ENCODE peak calls at places on chromosomes 3 and 15, in four cellular contexts. One of them, this sample, is unnamed.

GRCh38 chr3:23489338-23490158 is 286.4 kb downstream of the UBE2E2 start:
- DNase-seq in A549: no peak
- DNase-seq in H1: no peak
- DNase-seq in K562: no peak
- DNase-seq in this sample: no peak

GRCh38 chr15:62726461-62726860 is 316.1 kb upstream of the TPM1 start:
- DNase-seq in H1: no peak
- DNase-seq in A549: no peak
- DNase-seq in K562: no peak
- DNase-seq in this sample: no peak

GRCh38 chr3:186742618-186743335 is 25.6 kb downstream of the KNG1 start:
- DNase-seq in H1: no peak
- DNase-seq in K562: no peak
- DNase-seq in A549: peak
- DNase-seq in this sample: peak

GRCh38 chr3:121645054-121645453 is 15.6 kb downstream of the HCLS1 start:
- DNase-seq in A549: no peak
- DNase-seq in H1: no peak
- DNase-seq in K562: no peak
- DNase-seq in this sample: no peak

GRCh38 chr3:171116365-171116764 is 89.8 kb upstream of the SLC2A2 start:
- DNase-seq in K562: no peak
- DNase-seq in A549: no peak
- DNase-seq in H1: no peak
- DNase-seq in this sample: no peak

GRCh38 chr3:161560006-161560637 is 63.5 kb downstream of the OTOL1 start:
- DNase-seq in K562: no peak
- DNase-seq in H1: peak
- DNase-seq in A549: peak
- DNase-seq in this sample: peak

GRCh38 chr3:70933105-70933810 is 620.8 kb upstream of the MDFIC2 start:
- DNase-seq in K562: no peak
- DNase-seq in A549: no peak
- DNase-seq in H1: no peak
- DNase-seq in this sample: peak

GRCh38 chr3:58032186-58032585 is 24.0 kb downstream of the FLNB start:
- DNase-seq in K562: no peak
- DNase-seq in H1: no peak
- DNase-seq in A549: no peak
- DNase-seq in this sample: no peak

GRCh38 chr3:139113231-139113749 is 68.6 kb upstream of the PRR23C start:
- DNase-seq in K562: no peak
- DNase-seq in H1: no peak
- DNase-seq in A549: no peak
- DNase-seq in this sample: no peak

GRCh38 chr15:92393287-92393993 is at the start of gene ST8SIA2:
- DNase-seq in H1: no peak
- DNase-seq in A549: no peak
- DNase-seq in K562: no peak
- DNase-seq in this sample: no peak

GRCh38 chr3:8157640-8158039 is 344.0 kb upstream of the LMCD1 start:
- DNase-seq in A549: no peak
- DNase-seq in K562: no peak
- DNase-seq in H1: no peak
- DNase-seq in this sample: no peak

GRCh38 chr3:72346526-72346926 is 501.7 kb downstream of the SHQ1 start:
- DNase-seq in K562: no peak
- DNase-seq in A549: no peak
- DNase-seq in H1: no peak
- DNase-seq in this sample: no peak

GRCh38 chr3:38560284-38560683 is 64.1 kb downstream of the EXOG start:
- DNase-seq in A549: no peak
- DNase-seq in H1: no peak
- DNase-seq in K562: no peak
- DNase-seq in this sample: no peak

GRCh38 chr3:149314807-149315578 is 18.4 kb downstream of the TM4SF18 start:
- DNase-seq in A549: no peak
- DNase-seq in H1: no peak
- DNase-seq in K562: no peak
- DNase-seq in this sample: peak

GRCh38 chr15:38474155-38474757 is 20.3 kb downstream of the FAM98B start:
- DNase-seq in H1: no peak
- DNase-seq in K562: peak
- DNase-seq in A549: peak
- DNase-seq in this sample: peak

GRCh38 chr3:196198771-196199753 is 12.1 kb downstream of the ZDHHC19 start:
- DNase-seq in H1: no peak
- DNase-seq in K562: no peak
- DNase-seq in A549: no peak
- DNase-seq in this sample: peak

GRCh38 chr15:65366122-65366892 is 11.5 kb downstream of the IGDCC3 start:
- DNase-seq in A549: no peak
- DNase-seq in H1: no peak
- DNase-seq in K562: no peak
- DNase-seq in this sample: no peak

GRCh38 chr3:88057650-88058321 is 1.0 kb downstream of the CGGBP1 start:
- DNase-seq in A549: no peak
- DNase-seq in H1: no peak
- DNase-seq in K562: no peak
- DNase-seq in this sample: no peak

GRCh38 chr3:144865886-144866285 is 894.3 kb downstream of the DIPK2A start:
- DNase-seq in H1: no peak
- DNase-seq in A549: no peak
- DNase-seq in K562: no peak
- DNase-seq in this sample: no peak

GRCh38 chr3:144864646-144865045 is 893.0 kb downstream of the DIPK2A start:
- DNase-seq in H1: no peak
- DNase-seq in A549: no peak
- DNase-seq in K562: no peak
- DNase-seq in this sample: no peak

GRCh38 chr3:144866504-144866903 is 894.9 kb downstream of the DIPK2A start:
- DNase-seq in A549: no peak
- DNase-seq in H1: no peak
- DNase-seq in K562: no peak
- DNase-seq in this sample: no peak

GRCh38 chr3:144868506-144868905 is 896.9 kb downstream of the DIPK2A start:
- DNase-seq in A549: no peak
- DNase-seq in K562: no peak
- DNase-seq in H1: no peak
- DNase-seq in this sample: no peak
- TF ChIP-seq RNF2 in A549: no peak
- TF ChIP-seq RNF2 in K562: no peak
- TF ChIP-seq RNF2 in H1: no peak
- TF ChIP-seq RNF2 in this sample: no peak

DNA sequence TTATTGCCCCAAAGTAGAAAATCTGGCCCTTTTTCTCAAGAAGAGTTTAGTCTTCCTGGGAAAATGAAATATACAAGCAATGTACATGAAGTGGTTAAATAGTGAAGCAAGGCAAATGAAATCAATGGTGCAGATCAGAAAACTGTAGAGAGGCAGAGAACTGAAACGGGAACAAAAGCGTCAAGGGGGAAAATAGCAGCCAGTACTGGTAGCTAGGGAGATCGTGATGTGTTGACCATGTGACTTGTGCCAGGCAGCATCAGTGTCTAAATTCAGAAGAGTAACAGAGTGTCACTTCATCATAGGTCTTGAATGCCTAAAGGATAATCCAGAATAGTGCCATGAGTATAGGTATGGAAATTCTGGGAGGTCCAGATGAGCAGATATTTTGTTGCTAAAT is 163.1 kb downstream of the CHL1 start:
- DNase-seq in K562: no peak
- DNase-seq in A549: no peak
- DNase-seq in H1: no peak
- DNase-seq in this sample: no peak
- TF ChIP-seq RNF2 in K562: no peak
- TF ChIP-seq RNF2 in A549: no peak
- TF ChIP-seq RNF2 in H1: no peak
- TF ChIP-seq RNF2 in this sample: no peak

GRCh38 chr3:172868565-172869172 is 118.1 kb downstream of the ECT2 start:
- DNase-seq in K562: no peak
- DNase-seq in H1: no peak
- DNase-seq in A549: no peak
- DNase-seq in this sample: no peak
- TF ChIP-seq RNF2 in K562: no peak
- TF ChIP-seq RNF2 in H1: no peak
- TF ChIP-seq RNF2 in A549: no peak
- TF ChIP-seq RNF2 in this sample: no peak

GRCh38 chr3:80424951-80425350 is 657.2 kb upstream of the ROBO1 start:
- DNase-seq in A549: no peak
- DNase-seq in H1: no peak
- DNase-seq in K562: no peak
- DNase-seq in this sample: no peak
- TF ChIP-seq RNF2 in A549: no peak
- TF ChIP-seq RNF2 in H1: no peak
- TF ChIP-seq RNF2 in K562: no peak
- TF ChIP-seq RNF2 in this sample: no peak

DNA sequence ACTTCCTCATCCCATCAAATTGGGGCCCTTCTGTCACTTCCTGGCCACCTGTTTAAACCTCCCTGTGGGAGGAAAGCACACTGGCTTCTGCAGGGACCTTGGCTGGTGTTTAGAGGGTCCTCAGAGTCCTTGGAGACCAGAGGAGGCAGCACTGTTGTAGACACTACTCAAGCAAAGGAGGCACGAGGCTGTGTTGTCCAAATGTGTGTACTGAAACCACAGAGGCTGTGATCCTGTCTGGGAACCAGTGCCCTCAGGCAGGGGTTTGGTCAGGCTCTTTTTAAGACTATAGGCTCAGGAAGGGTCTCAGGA is 12.4 kb upstream of the SEC13 start:
- DNase-seq in K562: no peak
- DNase-seq in A549: no peak
- DNase-seq in H1: no peak
- DNase-seq in this sample: no peak
- TF ChIP-seq RNF2 in K562: no peak
- TF ChIP-seq RNF2 in A549: no peak
- TF ChIP-seq RNF2 in H1: no peak
- TF ChIP-seq RNF2 in this sample: no peak

DNA sequence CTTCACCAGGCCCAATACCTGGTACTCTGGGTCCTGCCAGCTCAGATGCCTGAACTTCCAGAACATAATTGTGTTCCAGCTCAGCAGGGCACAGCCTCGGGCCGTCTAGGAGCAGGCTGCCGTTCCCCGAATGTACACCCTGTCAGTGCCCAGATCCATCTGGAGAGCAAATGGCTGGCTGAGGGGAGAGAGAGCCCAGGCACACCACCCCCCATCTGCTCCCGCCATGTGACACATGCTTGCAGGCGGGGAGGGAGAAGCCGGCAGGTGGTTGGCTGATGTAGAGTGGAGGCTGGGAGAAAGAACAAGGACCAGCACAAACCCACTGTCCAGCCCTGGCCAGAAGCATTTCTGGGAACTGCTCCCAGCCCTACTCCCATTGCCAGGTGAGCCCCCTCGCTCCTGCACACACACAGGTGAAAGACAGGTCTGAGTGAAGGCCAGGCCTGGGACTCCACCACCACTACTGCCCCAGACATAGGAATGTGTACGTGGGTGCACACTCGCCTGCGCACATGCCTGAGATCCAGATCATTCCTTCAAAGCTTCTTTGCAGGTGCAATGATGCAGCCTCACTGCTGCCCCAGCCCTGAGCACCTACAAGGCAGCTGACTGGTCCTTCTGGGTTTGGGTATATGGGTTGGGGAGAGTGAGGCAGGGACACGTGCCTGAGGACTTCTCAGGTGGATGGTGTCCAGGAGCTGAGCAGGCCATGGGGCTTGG is 53.5 kb downstream of the SEMA5B start:
- DNase-seq in K562: no peak
- DNase-seq in H1: no peak
- DNase-seq in A549: no peak
- DNase-seq in this sample: no peak
- TF ChIP-seq RNF2 in K562: no peak
- TF ChIP-seq RNF2 in H1: no peak
- TF ChIP-seq RNF2 in A549: no peak
- TF ChIP-seq RNF2 in this sample: no peak

DNA sequence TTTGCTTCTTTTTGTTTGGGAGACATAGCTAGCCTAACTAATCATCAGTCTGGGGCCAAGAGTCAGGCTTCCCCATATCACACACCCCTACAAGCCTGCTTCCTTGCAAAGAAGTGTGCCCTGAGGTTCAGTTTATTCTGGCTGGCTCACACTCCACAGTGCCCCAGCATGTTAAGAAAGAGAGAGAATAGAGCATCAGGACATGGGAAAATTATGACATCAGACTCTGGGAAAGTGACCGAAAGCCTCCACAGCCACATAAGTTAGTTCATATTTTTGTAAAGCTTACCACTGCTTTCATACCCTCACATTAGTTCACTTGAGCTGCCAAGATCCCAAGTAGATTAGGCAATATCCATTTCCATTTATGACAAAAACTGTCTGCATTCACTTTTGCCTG is 62.9 kb upstream of the CFAP161 start:
- DNase-seq in H1: no peak
- DNase-seq in K562: no peak
- DNase-seq in A549: no peak
- DNase-seq in this sample: no peak
- TF ChIP-seq RNF2 in H1: no peak
- TF ChIP-seq RNF2 in K562: no peak
- TF ChIP-seq RNF2 in A549: no peak
- TF ChIP-seq RNF2 in this sample: no peak

This sample was measured in HepG2.